ENCODE peak calls at places on chromosomes 2 and 18, in six cellular contexts. One of them, this sample, is unnamed. For H3K9me3, the result is how much of the 10 kb centered on the place peaks cover.

GRCh38 chr2:113895301-113895700 is 5.4 kb downstream of the ACTR3 start:
- DNase-seq in psoas muscle: no peak
- DNase-seq in IMR-90: no peak
- DNase-seq in WERI-Rb-1: no peak
- DNase-seq in mucosa of descending colon: no peak
- DNase-seq in transverse colon: no peak
- DNase-seq in this sample: no peak

GRCh38 chr2:48600204-48600813 is 17.3 kb upstream of the GTF2A1L start:
- DNase-seq in WERI-Rb-1: no peak
- DNase-seq in transverse colon: no peak
- DNase-seq in psoas muscle: no peak
- DNase-seq in IMR-90: peak
- DNase-seq in mucosa of descending colon: no peak
- DNase-seq in this sample: no peak

GRCh38 chr18:54192900-54193299 is 31.6 kb downstream of the MBD2 start:
- DNase-seq in IMR-90: no peak
- DNase-seq in transverse colon: no peak
- DNase-seq in WERI-Rb-1: no peak
- DNase-seq in psoas muscle: no peak
- DNase-seq in mucosa of descending colon: no peak
- DNase-seq in this sample: no peak

GRCh38 chr2:41936751-41937463 is 110.9 kb upstream of the PKDCC start:
- DNase-seq in IMR-90: no peak
- DNase-seq in WERI-Rb-1: no peak
- DNase-seq in mucosa of descending colon: no peak
- DNase-seq in psoas muscle: no peak
- DNase-seq in transverse colon: no peak
- DNase-seq in this sample: no peak

GRCh38 chr2:12652723-12653122 is 64.0 kb upstream of the TRIB2 start:
- DNase-seq in IMR-90: no peak
- DNase-seq in mucosa of descending colon: no peak
- DNase-seq in transverse colon: no peak
- DNase-seq in psoas muscle: no peak
- DNase-seq in WERI-Rb-1: no peak
- DNase-seq in this sample: no peak

GRCh38 chr18:45619826-45620201 is 4.5 kb downstream of the SLC14A2 start:
- DNase-seq in psoas muscle: peak
- DNase-seq in WERI-Rb-1: no peak
- DNase-seq in transverse colon: no peak
- DNase-seq in IMR-90: no peak
- DNase-seq in mucosa of descending colon: no peak
- DNase-seq in this sample: no peak

GRCh38 chr2:162244559-162245031 is 1.4 kb upstream of the FAP start:
- DNase-seq in WERI-Rb-1: no peak
- DNase-seq in psoas muscle: no peak
- DNase-seq in transverse colon: no peak
- DNase-seq in mucosa of descending colon: no peak
- DNase-seq in IMR-90: peak
- DNase-seq in this sample: peak

GRCh38 chr2:234165421-234165820 is 114.9 kb downstream of the SPP2 start:
- DNase-seq in IMR-90: peak
- DNase-seq in psoas muscle: no peak
- DNase-seq in mucosa of descending colon: no peak
- DNase-seq in WERI-Rb-1: no peak
- DNase-seq in transverse colon: no peak
- DNase-seq in this sample: no peak

GRCh38 chr2:231627384-231628156 is 34.9 kb downstream of the TEX44 start:
- DNase-seq in psoas muscle: no peak
- DNase-seq in transverse colon: no peak
- DNase-seq in WERI-Rb-1: no peak
- DNase-seq in IMR-90: peak
- DNase-seq in mucosa of descending colon: no peak
- DNase-seq in this sample: no peak

GRCh38 chr18:54127759-54128378 is 96.6 kb downstream of the MBD2 start:
- DNase-seq in WERI-Rb-1: peak
- DNase-seq in psoas muscle: no peak
- DNase-seq in transverse colon: no peak
- DNase-seq in IMR-90: peak
- DNase-seq in mucosa of descending colon: no peak
- DNase-seq in this sample: no peak

GRCh38 chr2:229282758-229283546 is 11.9 kb upstream of the PID1 start:
- DNase-seq in psoas muscle: peak
- DNase-seq in mucosa of descending colon: no peak
- DNase-seq in transverse colon: peak
- DNase-seq in WERI-Rb-1: no peak
- DNase-seq in IMR-90: peak
- DNase-seq in this sample: peak

GRCh38 chr2:18149660-18150246 is 271.3 kb downstream of the KCNS3 start:
- DNase-seq in transverse colon: no peak
- DNase-seq in IMR-90: peak
- DNase-seq in psoas muscle: no peak
- DNase-seq in mucosa of descending colon: no peak
- DNase-seq in WERI-Rb-1: no peak
- DNase-seq in this sample: no peak

GRCh38 chr2:61179701-61180639 is 18.0 kb downstream of the C2orf74 start:
- DNase-seq in transverse colon: no peak
- DNase-seq in WERI-Rb-1: no peak
- DNase-seq in IMR-90: peak
- DNase-seq in mucosa of descending colon: peak
- DNase-seq in psoas muscle: peak
- DNase-seq in this sample: peak

GRCh38 chr2:157460384-157460837 is 16.5 kb upstream of the CYTIP start:
- DNase-seq in mucosa of descending colon: no peak
- DNase-seq in WERI-Rb-1: no peak
- DNase-seq in psoas muscle: no peak
- DNase-seq in transverse colon: no peak
- DNase-seq in IMR-90: no peak
- DNase-seq in this sample: no peak

GRCh38 chr18:45976581-45977373 is 9.6 kb upstream of the EPG5 start:
- DNase-seq in psoas muscle: no peak
- DNase-seq in WERI-Rb-1: no peak
- DNase-seq in transverse colon: no peak
- DNase-seq in mucosa of descending colon: no peak
- DNase-seq in IMR-90: no peak
- DNase-seq in this sample: no peak

GRCh38 chr2:47091118-47091517 is 64.0 kb downstream of the STPG4 start:
- DNase-seq in transverse colon: no peak
- DNase-seq in WERI-Rb-1: no peak
- DNase-seq in mucosa of descending colon: no peak
- DNase-seq in psoas muscle: no peak
- DNase-seq in IMR-90: peak
- DNase-seq in this sample: no peak

GRCh38 chr2:157940024-157940423 is 63.9 kb upstream of the ACVR1 start:
- DNase-seq in transverse colon: no peak
- DNase-seq in IMR-90: no peak
- DNase-seq in psoas muscle: no peak
- DNase-seq in WERI-Rb-1: no peak
- DNase-seq in mucosa of descending colon: no peak
- DNase-seq in this sample: no peak

GRCh38 chr2:219630770-219631405 is 3.5 kb downstream of the SLC4A3 start:
- DNase-seq in WERI-Rb-1: no peak
- DNase-seq in mucosa of descending colon: peak
- DNase-seq in transverse colon: no peak
- DNase-seq in psoas muscle: peak
- DNase-seq in IMR-90: no peak
- DNase-seq in this sample: peak

GRCh38 chr2:50004667-50005066 is 850.4 kb upstream of the FSHR start:
- DNase-seq in WERI-Rb-1: no peak
- DNase-seq in mucosa of descending colon: no peak
- DNase-seq in psoas muscle: no peak
- DNase-seq in IMR-90: no peak
- DNase-seq in transverse colon: no peak
- DNase-seq in this sample: no peak

GRCh38 chr2:219486424-219486959 is 12.2 kb upstream of the GMPPA start:
- DNase-seq in mucosa of descending colon: no peak
- DNase-seq in WERI-Rb-1: peak
- DNase-seq in transverse colon: no peak
- DNase-seq in psoas muscle: no peak
- DNase-seq in IMR-90: no peak
- DNase-seq in this sample: no peak

GRCh38 chr2:230737791-230738226 is 25.2 kb downstream of the CAB39 start:
- DNase-seq in psoas muscle: no peak
- DNase-seq in WERI-Rb-1: no peak
- DNase-seq in mucosa of descending colon: no peak
- DNase-seq in transverse colon: no peak
- DNase-seq in IMR-90: no peak
- DNase-seq in this sample: no peak

GRCh38 chr2:239949079-239949478 is 76.1 kb downstream of the NDUFA10 start:
- DNase-seq in transverse colon: no peak
- DNase-seq in IMR-90: no peak
- DNase-seq in psoas muscle: no peak
- DNase-seq in mucosa of descending colon: no peak
- DNase-seq in WERI-Rb-1: no peak
- DNase-seq in this sample: peak

GRCh38 chr2:95317665-95318425 is 20.7 kb downstream of the KCNIP3 start:
- DNase-seq in psoas muscle: no peak
- DNase-seq in mucosa of descending colon: peak
- DNase-seq in transverse colon: no peak
- DNase-seq in IMR-90: no peak
- DNase-seq in WERI-Rb-1: no peak
- DNase-seq in this sample: peak

GRCh38 chr2:95320986-95321767 is 24.0 kb downstream of the KCNIP3 start:
- DNase-seq in psoas muscle: no peak
- DNase-seq in mucosa of descending colon: peak
- DNase-seq in IMR-90: no peak
- DNase-seq in WERI-Rb-1: no peak
- DNase-seq in transverse colon: no peak
- DNase-seq in this sample: no peak

GRCh38 chr2:95318431-95319220 is 21.5 kb downstream of the KCNIP3 start:
- DNase-seq in psoas muscle: no peak
- DNase-seq in WERI-Rb-1: no peak
- DNase-seq in mucosa of descending colon: peak
- DNase-seq in transverse colon: no peak
- DNase-seq in IMR-90: no peak
- DNase-seq in this sample: no peak

GRCh38 chr2:95319481-95320343 is 22.6 kb downstream of the KCNIP3 start:
- DNase-seq in transverse colon: no peak
- DNase-seq in WERI-Rb-1: peak
- DNase-seq in psoas muscle: no peak
- DNase-seq in mucosa of descending colon: peak
- DNase-seq in IMR-90: no peak
- DNase-seq in this sample: peak

GRCh38 chr2:95320344-95320712 is 23.2 kb downstream of the KCNIP3 start:
- DNase-seq in WERI-Rb-1: no peak
- DNase-seq in transverse colon: no peak
- DNase-seq in psoas muscle: no peak
- DNase-seq in IMR-90: no peak
- DNase-seq in mucosa of descending colon: peak
- DNase-seq in this sample: peak
- H3K9me3 ChIP-seq in WERI-Rb-1: under half
- H3K9me3 ChIP-seq in transverse colon: under half
- H3K9me3 ChIP-seq in psoas muscle: under half
- H3K9me3 ChIP-seq in IMR-90: under half
- H3K9me3 ChIP-seq in mucosa of descending colon: under half
- H3K9me3 ChIP-seq in this sample: under half

DNA sequence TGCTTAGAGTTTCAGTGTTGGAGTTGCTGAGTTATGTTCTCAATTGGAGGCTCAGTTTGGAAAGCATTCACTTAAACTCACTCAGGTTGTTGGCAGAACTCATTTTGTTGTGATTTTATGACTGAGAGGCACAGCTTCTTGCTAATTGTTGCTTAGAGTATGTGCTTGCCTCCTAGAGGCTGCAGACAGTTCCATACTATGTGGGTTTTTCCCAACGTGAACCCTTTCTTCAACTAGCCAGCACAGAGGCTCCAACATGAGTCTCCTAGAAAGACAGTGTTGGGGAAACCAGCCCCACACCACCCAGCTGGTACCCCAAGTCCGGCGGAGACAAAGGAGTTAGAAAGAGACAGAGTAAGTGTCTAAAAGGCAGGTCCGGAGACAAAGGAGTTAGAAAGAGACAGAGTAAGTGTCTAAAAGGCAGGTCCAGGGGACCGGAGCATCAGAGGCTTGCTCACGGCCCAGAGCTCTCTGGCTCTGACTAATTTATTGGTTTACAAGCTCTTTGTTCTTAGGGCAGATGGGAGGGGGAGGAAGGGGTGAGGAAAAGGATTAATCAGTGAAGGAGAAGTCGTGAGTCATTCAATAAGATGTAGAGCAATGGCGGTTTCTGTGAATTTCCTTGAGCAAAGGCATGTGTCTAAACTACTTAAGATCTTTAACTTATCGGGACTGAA is 999.7 kb upstream of the LRRTM1 start:
- DNase-seq in psoas muscle: no peak
- DNase-seq in transverse colon: no peak
- DNase-seq in IMR-90: no peak
- DNase-seq in WERI-Rb-1: peak
- DNase-seq in mucosa of descending colon: no peak
- DNase-seq in this sample: no peak
- H3K9me3 ChIP-seq in psoas muscle: under half
- H3K9me3 ChIP-seq in transverse colon: under half
- H3K9me3 ChIP-seq in IMR-90: under half
- H3K9me3 ChIP-seq in WERI-Rb-1: under half
- H3K9me3 ChIP-seq in mucosa of descending colon: under half
- H3K9me3 ChIP-seq in this sample: under half

GRCh38 chr2:226172314-226172713 is 627.3 kb downstream of the IRS1 start:
- DNase-seq in mucosa of descending colon: no peak
- DNase-seq in psoas muscle: no peak
- DNase-seq in IMR-90: no peak
- DNase-seq in transverse colon: no peak
- DNase-seq in WERI-Rb-1: no peak
- DNase-seq in this sample: no peak

GRCh38 chr2:226172939-226173338 is 626.7 kb downstream of the IRS1 start:
- DNase-seq in mucosa of descending colon: no peak
- DNase-seq in psoas muscle: no peak
- DNase-seq in transverse colon: no peak
- DNase-seq in WERI-Rb-1: no peak
- DNase-seq in IMR-90: no peak
- DNase-seq in this sample: no peak

GRCh38 chr2:226169751-226170581 is 629.7 kb downstream of the IRS1 start:
- DNase-seq in mucosa of descending colon: no peak
- DNase-seq in psoas muscle: no peak
- DNase-seq in WERI-Rb-1: no peak
- DNase-seq in IMR-90: no peak
- DNase-seq in transverse colon: no peak
- DNase-seq in this sample: no peak

GRCh38 chr2:226176298-226176984 is 623.2 kb downstream of the IRS1 start:
- DNase-seq in WERI-Rb-1: no peak
- DNase-seq in IMR-90: no peak
- DNase-seq in psoas muscle: no peak
- DNase-seq in mucosa of descending colon: no peak
- DNase-seq in transverse colon: no peak
- DNase-seq in this sample: no peak

DNA sequence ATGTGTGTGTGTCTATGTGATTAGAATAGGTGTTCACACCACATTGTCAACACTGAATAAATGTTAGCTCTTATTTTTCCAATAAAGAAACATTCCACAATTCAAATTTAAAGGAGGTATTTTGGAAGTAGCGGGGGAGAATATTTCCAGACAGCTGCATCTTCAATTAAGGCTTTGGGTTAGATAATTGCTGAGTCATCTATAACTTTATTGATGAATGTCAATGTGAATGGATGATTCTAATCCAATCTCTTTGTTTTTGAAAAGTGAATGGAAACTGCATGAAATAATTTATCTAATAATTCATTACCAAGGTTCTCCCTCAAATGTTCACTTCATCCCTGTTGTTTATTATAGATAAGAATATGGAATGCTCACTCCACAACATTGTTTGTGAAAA is 625.2 kb downstream of the IRS1 start:
- DNase-seq in transverse colon: no peak
- DNase-seq in WERI-Rb-1: no peak
- DNase-seq in mucosa of descending colon: no peak
- DNase-seq in IMR-90: no peak
- DNase-seq in psoas muscle: no peak
- DNase-seq in this sample: no peak
- H3K9me3 ChIP-seq in transverse colon: under half
- H3K9me3 ChIP-seq in WERI-Rb-1: under half
- H3K9me3 ChIP-seq in mucosa of descending colon: under half
- H3K9me3 ChIP-seq in IMR-90: under half
- H3K9me3 ChIP-seq in psoas muscle: under half
- H3K9me3 ChIP-seq in this sample: under half

GRCh38 chr18:80023173-80023572 is 11.1 kb upstream of the RBFA start:
- DNase-seq in IMR-90: no peak
- DNase-seq in psoas muscle: no peak
- DNase-seq in mucosa of descending colon: no peak
- DNase-seq in WERI-Rb-1: peak
- DNase-seq in transverse colon: no peak
- DNase-seq in this sample: no peak
- H3K9me3 ChIP-seq in IMR-90: half or more
- H3K9me3 ChIP-seq in psoas muscle: half or more
- H3K9me3 ChIP-seq in mucosa of descending colon: half or more
- H3K9me3 ChIP-seq in WERI-Rb-1: half or more
- H3K9me3 ChIP-seq in transverse colon: half or more
- H3K9me3 ChIP-seq in this sample: under half

This sample was measured in left lung.